ENCODE peak calls at places on chromosomes 13 and 19, in four cellular contexts. W is WTC11, J is psoas muscle, O is fibroblast of gingiva. X is an unnamed sample.

GRCh38 chr13:63190219-63190618 is 1774.6 kb upstream of the PCDH20 start:
- DNase-seq in O (no peak), J (no peak), W (no peak), X (no peak)

GRCh38 chr19:35519291-35519690 is 5.8 kb upstream of the DMKN start:
- DNase-seq in J (no peak), W (no peak), O (no peak), X (peak; percentile 81)

GRCh38 chr19:2015611-2015950 is at the start of gene BTBD2:
- DNase-seq in O (peak; percentile 91), W (no peak), J (peak; percentile 62), X (peak; percentile 75)

GRCh38 chr13:97809576-97809975 is 143.9 kb upstream of the IPO5 start:
- DNase-seq in W (no peak), O (no peak), J (no peak), X (peak; percentile 16)

GRCh38 chr19:870963-871401 is 11.5 kb downstream of the CFD start:
- DNase-seq in O (no peak), W (no peak), J (no peak), X (peak; percentile 38)

GRCh38 chr19:5222821-5223321 is 117.7 kb downstream of the PTPRS start:
- DNase-seq in O (no peak), J (no peak), W (no peak), X (no peak)

GRCh38 chr19:50837300-50837699 is 3.9 kb upstream of the KLK15 start:
- DNase-seq in W (no peak), J (no peak), O (no peak), X (no peak)

GRCh38 chr13:79989251-79989661 is 351.7 kb downstream of the SPRY2 start:
- DNase-seq in J (no peak), W (no peak), O (no peak), X (peak; percentile 63)